ENCODE peak calls at places on chromosomes 16 and 17, in six cellular contexts. A is A549, T is GM12878, R is K562, Z is upper lobe of left lung, J is HepG2. C is an unnamed sample. For H3K4me1, the result is how much of the 10 kb centered on the place peaks cover.

GRCh38 chr17:3712811-3713463 is 10.8 kb upstream of the HASPIN start:
- ATAC-seq in A (no peak), T (no peak), R (peak), Z (no peak), J (no peak), C (no peak)

GRCh38 chr17:27631409-27631755 is 394 bp downstream of the LGALS9 start:
- ATAC-seq in A (peak), T (peak), R (peak), Z (peak), J (no peak), C (no peak)

GRCh38 chr17:1871743-1872142 is 41.9 kb downstream of the RPA1 start:
- ATAC-seq in A (no peak), T (no peak), R (no peak), Z (no peak), J (no peak), C (no peak)

GRCh38 chr16:48558269-48558915 is 51.6 kb downstream of the N4BP1 start:
- ATAC-seq in A (no peak), T (no peak), R (no peak), Z (peak), J (no peak), C (peak)

GRCh38 chr17:50565559-50566350 is 5.2 kb downstream of the CACNA1G start:
- ATAC-seq in A (no peak), T (no peak), R (no peak), Z (no peak), J (no peak), C (no peak)

GRCh38 chr17:59892251-59892848 is 393 bp downstream of the TUBD1 start:
- ATAC-seq in A (peak), T (peak), R (peak), Z (peak), J (peak), C (peak)

GRCh38 chr17:38749222-38750043 is 1.3 kb upstream of the PCGF2 start:
- ATAC-seq in A (peak), T (peak), R (peak), Z (peak), J (peak), C (peak)

GRCh38 chr17:40487371-40488020 is 13.9 kb downstream of the TNS4 start:
- ATAC-seq in A (no peak), T (no peak), R (no peak), Z (no peak), J (no peak), C (no peak)

GRCh38 chr17:3529817-3530741 is 27.5 kb downstream of the TRPV3 start:
- ATAC-seq in A (no peak), T (no peak), R (no peak), Z (peak), J (peak), C (peak)

GRCh38 chr16:21653571-21653970 is 1.2 kb upstream of the IGSF6 start:
- ATAC-seq in A (no peak), T (no peak), R (no peak), Z (no peak), J (no peak), C (peak)
- H3K4me1 ChIP-seq in A (under half), T (under half), R (under half), Z (under half), J (under half), C (under half)

GRCh38 chr17:66301864-66302741 is at the start of gene PRKCA:
- ATAC-seq in A (peak), T (peak), R (peak), Z (peak), J (peak), C (peak)
- TF ChIP-seq POLR2A in A (peak), T (peak), R (no peak), Z (peak), J (peak), C (peak)

DNA sequence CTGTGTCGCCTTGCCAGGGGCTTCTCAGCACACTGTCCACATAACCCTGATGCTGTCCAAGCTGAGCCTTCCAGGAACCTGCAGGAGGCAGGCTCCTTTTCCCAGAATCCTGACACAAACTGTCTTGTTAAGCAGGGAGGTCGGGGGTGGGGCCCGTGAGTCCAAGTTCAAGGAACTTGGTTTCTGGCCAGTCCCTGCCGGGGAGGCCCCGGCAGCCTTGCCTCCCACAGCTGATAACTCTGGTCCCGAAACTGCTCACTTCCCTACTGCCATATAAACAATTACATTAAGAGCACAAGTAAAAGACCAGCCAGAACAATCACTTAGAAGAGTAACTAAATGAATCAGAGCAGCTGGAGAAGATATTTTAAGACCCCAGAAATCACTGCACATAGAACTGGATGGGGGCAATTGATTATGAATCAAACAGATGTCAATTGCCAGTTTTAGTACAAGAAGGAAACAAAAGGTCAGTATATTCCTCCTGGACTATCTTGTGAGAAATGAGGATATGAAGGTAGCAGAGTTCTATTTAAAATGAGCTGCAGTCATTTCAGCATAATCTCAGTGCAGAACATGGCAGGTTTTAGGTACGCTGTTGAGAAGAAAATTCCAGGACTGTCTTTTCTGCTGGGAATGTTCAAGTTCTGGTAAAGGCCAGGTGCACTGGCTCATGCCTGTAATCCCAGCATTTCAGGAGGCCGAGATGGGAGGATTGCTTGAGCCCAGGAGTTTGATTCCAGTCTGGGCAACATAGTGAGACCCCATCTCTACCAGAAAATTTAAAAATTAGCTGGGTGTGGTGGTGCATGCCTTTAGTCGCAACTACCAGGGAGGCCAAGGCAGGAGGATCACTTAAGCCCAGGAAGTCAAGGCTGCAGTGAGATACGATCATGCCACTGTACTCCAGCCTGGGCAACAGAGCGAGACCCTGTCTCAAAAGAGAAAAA is 169.8 kb downstream of the PITPNC1 start:
- ATAC-seq in A (peak), T (peak), R (no peak), Z (no peak), J (peak), C (peak)
- TF ChIP-seq EP300 in A (no peak), T (peak), R (no peak), Z (peak), J (no peak), C (no peak)

GRCh38 chr16:50692644-50692998 is 785 bp upstream of the NOD2 start:
- ATAC-seq in A (no peak), T (no peak), R (no peak), Z (no peak), J (no peak), C (no peak)
- H3K4me1 ChIP-seq in A (under half), T (under half), R (under half), Z (under half), J (under half), C (under half)

C was measured in gastroesophageal sphincter.